ENCODE peak calls at places on chromosomes 4 and X, in ten cellular contexts. H is AG08396; O is uterus; I is cardiac muscle cell; A is transverse colon; Y is activated naive CD4-positive, alpha-beta T cell treated with anti-CD3 and anti-CD28 coated beads for 36 hours; C is iris pigment epithelial cell; V is osteocyte; F is left ventricle myocardium superior; B is mesothelial cell of epicardium. E is an unnamed sample.

GRCh38 chr4:142265536-142265935 is 580.6 kb downstream of the INPP4B start:
- DNase-seq in O (no peak), V (no peak), I (peak; percentile 34), F (no peak), Y (peak; percentile 56), H (peak; percentile 39), C (peak; percentile 72), B (no peak), A (no peak), E (no peak)

GRCh38 chrX:16212436-16212835 is 45.2 kb downstream of the MAGEB17 start:
- DNase-seq in V (no peak), I (peak; percentile 36), B (no peak), C (peak; percentile 17), F (no peak), Y (peak; percentile 5), O (no peak), H (peak; percentile 33), A (no peak), E (no peak)

GRCh38 chrX:98481636-98482035 is 1597.9 kb downstream of the RPA4 start:
- DNase-seq in B (no peak), Y (no peak), O (no peak), F (no peak), V (no peak), H (no peak), C (no peak), I (no peak), A (no peak), E (no peak)

GRCh38 chrX:122817321-122817720 is 366.8 kb upstream of the GRIA3 start:
- DNase-seq in V (no peak), H (no peak), B (no peak), C (no peak), I (no peak), F (no peak), O (no peak), Y (no peak), A (no peak), E (no peak)

GRCh38 chrX:44897539-44897938 is 24.6 kb downstream of the KDM6A start:
- DNase-seq in H (no peak), A (no peak), C (no peak), F (no peak), I (no peak), B (no peak), O (no peak), V (no peak), Y (no peak), E (no peak)

GRCh38 chr4:129403848-129404247 is 307.9 kb downstream of the C4orf33 start:
- DNase-seq in I (no peak), C (no peak), Y (no peak), B (no peak), H (no peak), A (no peak), F (no peak), O (no peak), V (no peak), E (no peak)

GRCh38 chr4:25666031-25666630 is 10.5 kb downstream of the SLC34A2 start:
- DNase-seq in V (no peak), C (no peak), Y (no peak), F (no peak), H (no peak), A (no peak), O (no peak), B (no peak), I (no peak), E (no peak)

GRCh38 chrX:7746861-7747260 is 96.1 kb upstream of the VCX start:
- DNase-seq in A (no peak), O (no peak), V (no peak), Y (no peak), C (peak; percentile 3), B (no peak), F (no peak), H (no peak), I (no peak), E (no peak)

GRCh38 chr4:113825272-113825671 is 63.7 kb upstream of the CAMK2D start:
- DNase-seq in V (no peak), Y (peak; percentile 28), O (no peak), B (no peak), C (no peak), A (peak; percentile 10), H (no peak), F (no peak), I (no peak), E (no peak)

GRCh38 chr4:7897811-7898210 is 41.9 kb downstream of the AFAP1 start:
- DNase-seq in H (no peak), F (no peak), V (no peak), B (no peak), A (no peak), Y (no peak), C (no peak), I (no peak), O (no peak), E (no peak)

GRCh38 chrX:77900688-77901087 is 1.4 kb downstream of the COX7B start:
- DNase-seq in F (no peak), A (no peak), B (no peak), C (no peak), O (no peak), H (no peak), Y (no peak), I (peak; percentile 28), V (no peak), E (no peak)

GRCh38 chrX:48514126-48514806 is 5.5 kb downstream of the PORCN start:
- DNase-seq in C (no peak), H (no peak), O (no peak), V (no peak), F (no peak), A (no peak), Y (no peak), B (no peak), I (no peak), E (no peak)

GRCh38 chr4:81199831-81200230 is 15.2 kb downstream of the PRKG2 start:
- DNase-seq in F (no peak), Y (no peak), I (no peak), V (no peak), B (no peak), C (no peak), H (no peak), O (no peak), A (no peak), E (no peak)

E was measured in BE2C.